ENCODE peak calls at places on chromosomes 13 and 19, in four cellular contexts. P is activated naive CD4-positive, alpha-beta T cell; J is stimulated activated CD8-positive, alpha-beta memory T cell treated with anti-CD3 and anti-CD28 coated beads, Interleukin-7, amount 100 ng/mL, for 48 hours; E is substantia nigra. S is an unnamed sample.

GRCh38 chr19:16281743-16282142 is 42.9 kb upstream of the KLF2 start:
- DNase-seq in J (no peak), P (no peak), E (no peak), S (no peak)

GRCh38 chr19:10749435-10750384 is 31.8 kb downstream of the DNM2 start:
- DNase-seq in E (no peak), J (no peak), P (no peak), S (no peak)

GRCh38 chr19:31350033-31350692 is 927 bp upstream of the TSHZ3 start:
- DNase-seq in P (no peak), J (no peak), E (no peak), S (no peak)

GRCh38 chr13:107730835-107731234 is 484.5 kb downstream of the LIG4 start:
- DNase-seq in P (no peak), J (no peak), E (no peak), S (no peak)

GRCh38 chr19:12202250-12202649 is 39.4 kb downstream of the ZNF136 start:
- DNase-seq in J (peak), P (no peak), E (no peak), S (no peak)

GRCh38 chr13:60620611-60621395 is 223.8 kb downstream of the TDRD3 start:
- DNase-seq in P (no peak), J (no peak), E (no peak), S (no peak)

GRCh38 chr13:97325738-97326137 is 103.6 kb downstream of the MBNL2 start:
- DNase-seq in J (no peak), E (no peak), P (no peak), S (no peak)

GRCh38 chr13:42151781-42152180 is 103.3 kb downstream of the DGKH start:
- DNase-seq in E (no peak), P (no peak), J (no peak), S (no peak)

GRCh38 chr13:41216160-41216559 is 21.8 kb upstream of the KBTBD7 start:
- DNase-seq in P (no peak), E (no peak), J (no peak), S (no peak)

GRCh38 chr19:48274938-48275337 is 5.1 kb downstream of the ZNF114 start:
- DNase-seq in J (no peak), P (no peak), E (no peak), S (no peak)

GRCh38 chr13:80213201-80213600 is 127.7 kb downstream of the SPRY2 start:
- DNase-seq in J (no peak), E (no peak), P (no peak), S (no peak)

GRCh38 chr13:33260168-33261098 is 25.1 kb downstream of the STARD13 start:
- DNase-seq in P (no peak), E (no peak), J (no peak), S (no peak)

GRCh38 chr19:1261512-1261862 is 7.6 kb upstream of the CIRBP start:
- DNase-seq in E (no peak), J (no peak), P (no peak), S (peak)

S was measured in HL-60.